ENCODE peak calls at places on chromosomes 5 and 9, in four cellular contexts. R, K, W and H are unnamed samples.

GRCh38 chr9:79489241-79490000 is 82.3 kb upstream of the TLE4 start:
- DNase-seq in R (peak), K (no peak), W (peak), H (no peak)

GRCh38 chr5:170251462-170251861 is 18.7 kb downstream of the C5orf58 start:
- DNase-seq in R (no peak), K (no peak), W (no peak), H (no peak)

GRCh38 chr5:121744577-121744976 is 107.1 kb upstream of the FTMT start:
- DNase-seq in R (no peak), K (no peak), W (no peak), H (no peak)

GRCh38 chr5:76207122-76207521 is 123.9 kb downstream of the SV2C start:
- DNase-seq in R (no peak), K (no peak), W (no peak), H (no peak)

GRCh38 chr9:38068616-38068865 is 486 bp downstream of the SHB start:
- DNase-seq in R (peak), K (no peak), W (peak), H (no peak)

GRCh38 chr5:125401724-125402622 is 655.5 kb upstream of the ZNF608 start:
- DNase-seq in R (peak), K (no peak), W (peak), H (no peak)

GRCh38 chr5:27571681-27572080 is 533.3 kb upstream of the CDH9 start:
- DNase-seq in R (no peak), K (no peak), W (peak), H (no peak)

GRCh38 chr9:70229026-70229425 is 29.8 kb upstream of the SMC5 start:
- DNase-seq in R (peak), K (no peak), W (no peak), H (no peak)

GRCh38 chr5:169778622-169779596 is 141.8 kb downstream of the DOCK2 start:
- DNase-seq in R (no peak), K (peak), W (no peak), H (no peak)

GRCh38 chr9:68749579-68750159 is 44.6 kb downstream of the PIP5K1B start:
- DNase-seq in R (no peak), K (no peak), W (no peak), H (no peak)

GRCh38 chr5:7261049-7261448 is 134.9 kb upstream of the ADCY2 start:
- DNase-seq in R (peak), K (no peak), W (peak), H (peak)

GRCh38 chr5:168291961-168292782 is 727 bp downstream of the WWC1 start:
- DNase-seq in R (peak), K (peak), W (no peak), H (no peak)

GRCh38 chr5:518721-519120 is 5.5 kb downstream of the SLC9A3 start:
- DNase-seq in R (no peak), K (no peak), W (no peak), H (no peak)

GRCh38 chr9:136984464-136985026 is 1.8 kb downstream of the LCNL1 start:
- DNase-seq in R (no peak), K (no peak), W (no peak), H (no peak)

GRCh38 chr5:90562331-90562730 is 3.7 kb downstream of the ADGRV1 start:
- DNase-seq in R (no peak), K (no peak), W (no peak), H (no peak)

GRCh38 chr9:3879315-3879714 is 353.5 kb upstream of the RFX3 start:
- DNase-seq in R (no peak), K (no peak), W (no peak), H (no peak)

GRCh38 chr5:171221931-171222330 is 87.1 kb upstream of the TLX3 start:
- DNase-seq in R (peak), K (no peak), W (no peak), H (no peak)

GRCh38 chr5:59660737-59661136 is 232.8 kb downstream of the PDE4D start:
- DNase-seq in R (peak), K (peak), W (peak), H (no peak)

GRCh38 chr5:77955577-77955976 is 179.4 kb upstream of the TBCA start:
- DNase-seq in R (no peak), K (no peak), W (no peak), H (no peak)

GRCh38 chr5:65907138-65907537 is 19.2 kb upstream of the ERBIN start:
- DNase-seq in R (no peak), K (no peak), W (no peak), H (no peak)

GRCh38 chr5:32201140-32201539 is 27.0 kb upstream of the GOLPH3 start:
- DNase-seq in R (peak), K (no peak), W (peak), H (no peak)

GRCh38 chr5:143054480-143054941 is 284.3 kb downstream of the ARHGAP26 start:
- DNase-seq in R (no peak), K (peak), W (peak), H (no peak)
- H3K4me3 ChIP-seq in R (no peak), K (peak), W (no peak), H (no peak)

DNA sequence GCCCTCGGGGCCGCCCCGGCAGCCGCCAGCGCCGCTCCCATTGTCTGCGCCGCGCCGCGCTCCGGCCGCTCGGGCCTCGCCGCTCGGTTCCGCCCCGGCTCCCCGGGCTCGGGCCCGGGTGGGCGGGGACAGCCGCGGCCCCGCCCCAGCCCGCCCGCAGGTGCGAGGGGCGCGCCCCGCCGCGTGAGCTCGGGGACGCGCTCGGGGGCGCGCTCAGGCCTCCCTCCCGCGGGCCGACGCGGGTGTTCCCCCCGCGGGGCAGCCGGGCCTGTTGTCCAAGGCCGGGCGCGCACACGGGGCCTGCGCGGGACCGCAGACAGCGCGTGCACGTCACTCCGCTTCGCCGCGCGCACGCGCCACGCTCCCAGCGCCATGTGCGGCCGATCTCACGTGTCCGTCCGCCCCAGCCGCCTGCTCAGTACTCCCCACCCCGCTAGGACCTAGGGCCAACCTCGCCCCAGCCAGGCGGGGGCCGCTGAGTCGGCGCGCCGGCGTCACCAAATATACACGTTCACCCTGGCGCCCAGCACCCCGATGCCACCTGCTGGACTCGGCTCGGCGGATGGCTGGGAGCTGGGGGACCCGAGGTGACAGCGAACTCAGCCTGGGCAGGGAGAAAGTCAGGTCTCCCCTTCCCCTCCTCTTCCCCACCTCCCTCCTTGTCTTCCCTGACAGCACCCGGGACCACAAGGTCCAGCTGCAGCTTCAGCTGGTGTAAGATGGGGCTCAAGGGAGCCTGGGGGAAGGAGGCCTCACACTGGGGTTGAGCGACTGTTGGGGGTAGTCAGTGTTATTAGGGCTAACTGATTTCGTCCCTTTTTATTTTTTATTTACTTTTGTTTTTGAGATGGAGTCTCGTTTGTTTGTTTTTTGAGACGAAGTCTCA is 14.3 kb downstream of the GBGT1 start:
- DNase-seq in R (peak), K (peak), W (peak), H (peak)
- TF ChIP-seq CTCF in R (no peak), K (peak), W (no peak), H (peak)

GRCh38 chr5:1797109-1797800 is 2.4 kb downstream of the MRPL36 start:
- DNase-seq in R (no peak), K (no peak), W (no peak), H (no peak)

GRCh38 chr5:1795506-1795905 is 4.1 kb downstream of the MRPL36 start:
- DNase-seq in R (no peak), K (no peak), W (no peak), H (no peak)

GRCh38 chr5:1794896-1795290 is 4.7 kb downstream of the MRPL36 start:
- DNase-seq in R (no peak), K (no peak), W (no peak), H (no peak)

GRCh38 chr5:1796371-1797108 is 3.1 kb downstream of the MRPL36 start:
- DNase-seq in R (no peak), K (no peak), W (no peak), H (no peak)

GRCh38 chr5:1795931-1796330 is 3.7 kb downstream of the MRPL36 start:
- DNase-seq in R (no peak), K (no peak), W (no peak), H (no peak)
- H3K4me3 ChIP-seq in R (no peak), K (no peak), W (no peak), H (no peak)

DNA sequence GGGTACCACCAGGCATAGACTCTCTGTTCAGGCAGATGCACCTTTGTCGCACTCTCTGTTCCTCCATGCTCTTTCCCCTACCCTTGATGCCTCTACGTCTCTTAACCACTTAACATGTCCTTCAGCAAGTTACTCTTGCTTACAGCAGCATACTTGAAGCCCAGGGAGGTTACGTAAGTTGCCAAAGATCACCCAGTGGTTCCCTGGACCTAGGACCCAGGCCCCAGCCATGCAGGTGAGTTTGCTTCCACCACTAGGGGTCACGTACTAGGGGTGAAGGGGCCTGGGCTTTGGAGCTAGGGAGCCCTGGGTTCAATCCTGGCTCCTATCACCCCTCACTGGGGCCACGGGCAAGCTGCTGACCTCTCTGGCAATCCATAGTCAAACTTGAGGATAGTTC is 8.9 kb downstream of the AKNA start:
- DNase-seq in R (no peak), K (no peak), W (no peak), H (no peak)
- TF ChIP-seq CTCF in R (no peak), K (no peak), W (no peak), H (no peak)

GRCh38 chr5:56588125-56588516 is 227.2 kb upstream of the MAP3K1 start:
- DNase-seq in R (no peak), K (no peak), W (no peak), H (no peak)
- H3K4me3 ChIP-seq in R (no peak), K (no peak), W (no peak), H (no peak)